ENCODE peak calls at places on chromosomes 11 and 22, in seven cellular contexts. Q is breast epithelium; Z is fibroblast of the aortic adventitia; N is stimulated activated CD8-positive, alpha-beta memory T cell treated with anti-CD3 and anti-CD28 coated beads, Interleukin-7, amount 100 ng/mL, for 48 hours; V is iris pigment epithelial cell; W is lower lobe of right lung; G is pons. D is an unnamed sample.

GRCh38 chr11:113570906-113571305 is 95.7 kb upstream of the DRD2 start:
- DNase-seq in Q (no peak), Z (no peak), N (no peak), V (no peak), W (no peak), G (no peak), D (no peak)

GRCh38 chr11:121300313-121300971 is 7.9 kb downstream of the SC5D start:
- DNase-seq in Q (no peak), Z (no peak), N (no peak), V (no peak), W (peak; percentile 51), G (no peak), D (no peak)

GRCh38 chr11:87405843-87406242 is 368.1 kb downstream of the TMEM135 start:
- DNase-seq in Q (no peak), Z (peak; percentile 72), N (no peak), V (no peak), W (no peak), G (no peak), D (no peak)

GRCh38 chr22:40407831-40408717 is 37.7 kb downstream of the SGSM3 start:
- DNase-seq in Q (no peak), Z (no peak), N (no peak), V (no peak), W (peak; percentile 44), G (no peak), D (no peak)

GRCh38 chr22:46546466-46547178 is 9.2 kb upstream of the CELSR1 start:
- DNase-seq in Q (no peak), Z (peak; percentile 65), N (no peak), V (peak; percentile 30), W (peak; percentile 83), G (no peak), D (peak; percentile 64)

GRCh38 chr11:65066805-65067291 is 8.5 kb upstream of the NAALADL1 start:
- DNase-seq in Q (no peak), Z (no peak), N (no peak), V (no peak), W (no peak), G (no peak), D (no peak)

GRCh38 chr22:46004105-46004866 is 27.3 kb upstream of the WNT7B start:
- DNase-seq in Q (no peak), Z (no peak), N (no peak), V (no peak), W (peak; percentile 48), G (no peak), D (peak; percentile 66)

GRCh38 chr11:77411238-77411637 is 62.7 kb downstream of the PAK1 start:
- DNase-seq in Q (no peak), Z (peak; percentile 33), N (no peak), V (peak; percentile 29), W (peak; percentile 64), G (no peak), D (peak; percentile 80)

GRCh38 chr22:49229483-49230193 is 598.0 kb downstream of the BRD1 start:
- DNase-seq in Q (peak; percentile 2), Z (no peak), N (no peak), V (no peak), W (no peak), G (no peak), D (peak; percentile 55)